ENCODE peak calls at places on chromosomes 1 and 21, in eight cellular contexts. A is cardiac fibroblast, V is ovary, N is heart right ventricle, W is uterus, T is transverse colon, X is neural progenitor cell, M is AG04449. S is an unnamed sample.
A peak's percentile ranks its signal among the peaks of the same experiment; 100 is the strongest.

GRCh38 chr21:41856572-41856971 is 22.6 kb downstream of the PRDM15 start:
- DNase-seq in A (no peak), V (no peak), N (no peak), W (no peak), T (no peak), X (no peak), M (no peak), S (no peak)

GRCh38 chr1:31570906-31571305 is 5.4 kb upstream of the TINAGL1 start:
- DNase-seq in A (no peak), V (no peak), N (no peak), W (no peak), T (no peak), X (no peak), M (no peak), S (no peak)

GRCh38 chr1:154972517-154973343 is 1.8 kb upstream of the CKS1B start:
- DNase-seq in A (peak; percentile 99), V (peak; percentile 68), N (peak; percentile 38), W (peak; percentile 71), T (peak; percentile 74), X (peak; percentile 94), M (peak; percentile 84), S (peak; percentile 89)

GRCh38 chr1:95086949-95087533 is 14.3 kb upstream of the ALG14 start:
- DNase-seq in A (peak; percentile 96), V (no peak), N (no peak), W (peak; percentile 36), T (no peak), X (no peak), M (peak; percentile 76), S (peak; percentile 65)

GRCh38 chr21:31234936-31235335 is 109.1 kb downstream of the TIAM1 start:
- DNase-seq in A (no peak), V (no peak), N (no peak), W (no peak), T (no peak), X (no peak), M (no peak), S (no peak)

GRCh38 chr1:30525980-30526651 is 197.3 kb downstream of the MATN1 start:
- DNase-seq in A (peak; percentile 50), V (no peak), N (peak; percentile 35), W (peak; percentile 55), T (no peak), X (no peak), M (no peak), S (peak; percentile 90)

GRCh38 chr1:10824821-10825540 is 28.5 kb upstream of the CASZ1 start:
- DNase-seq in A (peak; percentile 52), V (no peak), N (no peak), W (peak; percentile 92), T (no peak), X (no peak), M (no peak), S (peak; percentile 58)

GRCh38 chr1:172647110-172647564 is 11.8 kb upstream of the FASLG start:
- DNase-seq in A (no peak), V (no peak), N (no peak), W (no peak), T (no peak), X (no peak), M (no peak), S (no peak)

DNA sequence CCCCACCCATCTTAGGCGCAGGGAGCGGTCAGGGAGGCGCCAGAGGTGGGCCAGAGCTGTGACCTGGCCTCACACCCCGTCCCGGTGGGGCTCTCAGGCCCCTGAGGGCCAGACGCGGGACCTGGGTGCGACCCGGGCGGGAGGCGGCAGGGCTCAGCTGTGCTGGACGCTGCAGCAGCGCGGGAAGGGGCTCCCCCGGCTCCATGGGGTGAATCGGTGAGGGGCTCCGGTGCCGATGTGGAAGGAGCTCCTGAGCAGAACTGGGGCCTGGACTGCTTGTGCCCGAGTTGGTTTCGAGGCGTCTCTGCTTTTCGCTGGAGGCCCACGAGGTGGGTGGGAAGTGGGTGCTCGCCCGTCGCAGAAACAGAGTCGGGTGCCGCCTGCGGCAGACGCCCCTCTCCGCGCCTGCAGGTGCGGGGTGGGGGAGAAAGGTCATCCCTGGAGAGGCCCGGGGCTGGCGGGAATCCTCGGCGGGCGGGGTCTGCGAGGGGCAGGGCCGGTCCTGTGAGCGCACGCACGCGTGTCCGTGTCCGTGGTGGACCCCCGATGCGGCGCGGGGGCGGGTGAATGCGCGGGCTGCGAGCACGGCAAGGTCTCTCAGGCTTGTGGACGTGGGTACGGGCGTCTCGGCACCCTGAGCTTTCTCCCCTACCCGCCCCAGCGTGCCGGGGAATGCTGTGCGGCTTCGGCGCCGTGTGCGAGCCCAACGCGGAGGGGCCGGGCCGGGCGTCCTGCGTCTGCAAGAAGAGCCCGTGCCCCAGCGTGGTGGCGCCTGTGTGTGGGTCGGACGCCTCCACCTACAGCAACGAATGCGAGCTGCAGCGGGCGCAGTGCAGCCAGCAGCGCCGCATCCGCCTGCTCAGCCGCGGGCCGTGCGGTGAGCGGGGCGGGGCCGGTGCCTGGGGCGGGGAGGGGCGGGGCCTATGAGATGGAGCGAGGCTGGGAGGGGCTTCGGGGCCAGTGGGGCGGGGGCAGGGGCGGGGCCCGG is 20.4 kb downstream of the AGRN start:
- DNase-seq in A (peak; percentile 84), V (peak; percentile 77), N (peak; percentile 79), W (peak; percentile 71), T (peak; percentile 82), X (peak; percentile 96), M (no peak), S (peak; percentile 45)
- H3K4me3 ChIP-seq in A (peak overlapping the region; percentile 40), V (peak overlapping the region; percentile 7), N (peak overlapping the region; percentile 25), W (peak overlapping the region; percentile 24), T (peak overlapping the region; percentile 50), X (peak overlapping the region; percentile 52), M (peak overlapping the region; percentile 44), S (peak overlapping the region; percentile 12)

DNA sequence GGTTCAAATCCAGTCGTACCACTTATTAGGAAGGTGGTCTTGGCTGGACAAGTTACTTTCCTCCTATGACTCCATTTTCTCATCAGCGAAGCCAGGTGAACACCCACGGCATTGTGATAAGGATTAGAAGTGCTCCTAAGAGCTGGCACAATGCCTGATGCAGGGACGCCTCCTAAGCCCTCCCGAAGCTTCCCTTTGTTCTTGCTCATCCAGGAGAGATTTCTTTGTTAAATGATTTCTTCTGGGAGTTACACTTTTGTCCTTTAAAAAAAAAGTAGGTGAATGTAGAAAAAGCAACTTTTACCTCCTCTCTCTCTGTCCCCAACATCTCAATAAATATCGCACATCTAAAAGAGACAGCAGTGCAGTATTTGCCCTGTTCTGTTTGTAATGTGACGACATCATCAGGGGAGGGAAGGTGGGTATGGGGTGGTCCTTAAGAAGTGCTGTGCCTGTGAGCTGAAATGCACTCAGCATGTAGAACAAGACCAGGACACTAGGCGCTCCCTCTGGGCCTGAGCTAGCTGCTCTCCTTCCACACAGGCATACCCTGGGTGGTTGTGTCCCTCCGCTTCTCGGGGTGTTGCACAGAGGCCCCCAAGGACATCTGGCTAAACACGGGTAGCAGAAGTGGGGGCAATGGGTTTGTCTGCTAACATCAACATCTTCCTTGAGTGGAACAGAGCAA is 43.9 kb downstream of the SUSD4 start:
- DNase-seq in A (no peak), V (no peak), N (no peak), W (no peak), T (no peak), X (peak; percentile 94), M (no peak), S (no peak)
- TF ChIP-seq CTCF in A (no peak), V (no peak), N (no peak), W (no peak), T (no peak), X (no peak), M (no peak), S (no peak)

GRCh38 chr21:29302340-29302991 is 3.7 kb downstream of the BACH1 start:
- DNase-seq in A (no peak), V (no peak), N (no peak), W (no peak), T (no peak), X (no peak), M (no peak), S (no peak)

GRCh38 chr21:29301703-29302102 is 3.0 kb downstream of the BACH1 start:
- DNase-seq in A (no peak), V (no peak), N (no peak), W (no peak), T (no peak), X (no peak), M (no peak), S (no peak)

GRCh38 chr21:29305068-29305467 is 6.3 kb downstream of the BACH1 start:
- DNase-seq in A (no peak), V (no peak), N (no peak), W (no peak), T (no peak), X (no peak), M (no peak), S (no peak)

GRCh38 chr21:29304577-29304976 is 5.9 kb downstream of the BACH1 start:
- DNase-seq in A (no peak), V (no peak), N (no peak), W (no peak), T (no peak), X (no peak), M (no peak), S (no peak)

DNA sequence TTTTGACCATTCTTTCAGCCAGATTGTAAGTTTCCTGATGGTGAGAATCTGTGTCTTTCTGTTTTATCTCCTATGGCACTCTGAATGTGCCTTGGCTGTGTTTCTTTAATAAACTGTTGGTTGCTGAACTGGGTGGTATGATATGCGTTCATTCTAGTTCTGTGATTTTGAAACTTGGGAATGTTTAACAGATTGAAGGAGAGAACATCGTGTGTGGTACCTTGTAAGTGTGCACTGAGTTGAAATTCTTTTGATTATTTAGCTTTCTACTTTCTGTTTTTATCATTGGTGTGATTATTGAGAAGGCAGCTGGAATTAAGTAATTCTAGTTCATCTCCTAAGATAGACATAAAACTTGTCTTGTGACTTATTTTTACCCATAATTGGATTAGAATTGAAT is 4.6 kb downstream of the BACH1 start:
- DNase-seq in A (no peak), V (no peak), N (no peak), W (no peak), T (no peak), X (no peak), M (no peak), S (no peak)
- H3K4me3 ChIP-seq in A (no peak overlapping the region), V (no peak overlapping the region), N (no peak overlapping the region), W (no peak overlapping the region), T (no peak overlapping the region), X (no peak overlapping the region), M (peak overlapping the region; percentile 96), S (no peak overlapping the region)

GRCh38 chr1:167477962-167478361 is 40.4 kb downstream of the CD247 start:
- DNase-seq in A (no peak), V (no peak), N (no peak), W (no peak), T (no peak), X (no peak), M (no peak), S (no peak)

GRCh38 chr1:167472729-167473529 is 45.4 kb downstream of the CD247 start:
- DNase-seq in A (no peak), V (no peak), N (no peak), W (no peak), T (no peak), X (no peak), M (no peak), S (no peak)

GRCh38 chr1:167473761-167474160 is 44.6 kb downstream of the CD247 start:
- DNase-seq in A (no peak), V (no peak), N (no peak), W (no peak), T (no peak), X (no peak), M (no peak), S (no peak)

GRCh38 chr1:167474191-167474641 is 44.1 kb downstream of the CD247 start:
- DNase-seq in A (no peak), V (no peak), N (no peak), W (no peak), T (no peak), X (peak; percentile 54), M (no peak), S (no peak)

DNA sequence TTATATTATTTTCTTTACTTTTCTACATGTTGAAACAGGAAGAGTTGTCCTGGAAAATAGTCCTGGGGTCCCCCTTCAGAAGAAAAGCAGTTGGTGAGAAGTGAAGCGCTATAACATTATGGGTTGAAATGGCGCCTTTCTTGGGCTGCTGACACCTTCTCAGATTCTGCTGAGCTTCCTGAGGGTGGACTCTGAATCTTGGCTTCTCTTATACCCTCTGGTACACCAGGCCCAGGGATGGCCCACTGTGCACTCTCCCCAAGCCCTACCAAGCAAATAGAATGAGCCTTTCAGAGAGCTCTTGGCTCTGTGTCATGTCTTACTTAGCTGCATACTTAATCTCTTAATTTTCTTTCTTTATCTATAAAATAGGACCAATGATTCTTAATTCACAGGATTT is 42.3 kb downstream of the CD247 start:
- DNase-seq in A (no peak), V (no peak), N (no peak), W (no peak), T (no peak), X (no peak), M (no peak), S (no peak)
- TF ChIP-seq CTCF in A (no peak), V (no peak), N (no peak), W (no peak), T (no peak), X (no peak), M (no peak), S (no peak)

S was measured in kidney epithelial cell.